ENCODE peak calls at places on chromosomes 12 and 14, in five cellular contexts. M is activated naive CD4-positive, alpha-beta T cell; J is skeletal muscle cell; F is stimulated activated CD4-positive, alpha-beta T cell treated with anti-CD3 and anti-CD28 coated beads, Interleukin-15, amount 100 ng/mL, for 48 hours; X is H54. N is an unnamed sample.

GRCh38 chr14:87935895-87936294 is 57.1 kb downstream of the GALC start:
- DNase-seq in X (no peak), F (no peak), M (no peak), J (no peak), N (no peak)

GRCh38 chr12:48767521-48767920 is 21.4 kb downstream of the ADCY6 start:
- DNase-seq in X (no peak), J (no peak), F (no peak), M (no peak), N (no peak)

GRCh38 chr12:24118675-24119074 is 169.2 kb upstream of the SOX5 start:
- DNase-seq in X (no peak), J (no peak), M (no peak), F (no peak), N (no peak)

GRCh38 chr14:102726191-102726949 is 50.9 kb upstream of the TRAF3 start:
- DNase-seq in M (no peak), X (no peak), J (no peak), F (no peak), N (no peak)

GRCh38 chr12:132154341-132154761 is 10.1 kb downstream of the NOC4L start:
- DNase-seq in J (no peak), M (no peak), X (no peak), F (no peak), N (no peak)

GRCh38 chr12:34399631-34400422 is 377.5 kb downstream of the ALG10 start:
- DNase-seq in X (no peak), M (no peak), J (no peak), F (no peak), N (no peak)

GRCh38 chr14:92315050-92315785 is 7.7 kb upstream of the SLC24A4 start:
- DNase-seq in F (no peak), J (no peak), X (no peak), M (no peak), N (no peak)

GRCh38 chr12:17829813-17830212 is 260.2 kb downstream of the RERGL start:
- DNase-seq in M (no peak), F (no peak), J (no peak), X (no peak), N (no peak)

GRCh38 chr12:122990961-122991622 is 10.6 kb downstream of the ARL6IP4 start:
- DNase-seq in J (no peak), X (no peak), F (no peak), M (no peak), N (no peak)

GRCh38 chr14:70646705-70647104 is 5.0 kb downstream of the TTC9 start:
- DNase-seq in M (no peak), X (no peak), J (no peak), F (no peak), N (no peak)

GRCh38 chr12:68304626-68305025 is 27.5 kb downstream of the MDM1 start:
- DNase-seq in X (no peak), J (no peak), F (no peak), M (no peak), N (no peak)

GRCh38 chr12:106090586-106091411 is 48.0 kb downstream of the NUAK1 start:
- DNase-seq in X (peak; percentile 22), J (no peak), F (no peak), M (no peak), N (no peak)

GRCh38 chr12:122413516-122414404 is 8.7 kb downstream of the CLIP1 start:
- DNase-seq in M (no peak), X (no peak), J (no peak), F (no peak), N (no peak)

GRCh38 chr12:77102691-77103090 is 37.3 kb upstream of the E2F7 start:
- DNase-seq in M (no peak), F (no peak), J (no peak), X (no peak), N (no peak)

GRCh38 chr12:90250766-90251165 is 542.1 kb upstream of the ATP2B1 start:
- DNase-seq in F (no peak), M (no peak), X (no peak), J (no peak), N (no peak)

GRCh38 chr14:26703967-26704366 is 106.1 kb upstream of the NOVA1 start:
- DNase-seq in M (no peak), F (no peak), J (no peak), X (no peak), N (no peak)

GRCh38 chr14:75542585-75543091 is 20.4 kb downstream of the BATF start:
- DNase-seq in M (peak; percentile 47), J (peak; percentile 20), X (no peak), F (peak; percentile 84), N (no peak)

GRCh38 chr12:6787309-6787708 is 2.0 kb upstream of the CD4 start:
- DNase-seq in J (no peak), M (no peak), X (no peak), F (no peak), N (no peak)

GRCh38 chr12:27334052-27334720 is 1.6 kb downstream of the BMAL2 start:
- DNase-seq in J (no peak), X (no peak), M (no peak), F (no peak), N (no peak)